ENCODE peak calls at places on chromosomes 13 and 19, in seven cellular contexts. V is transverse colon, K is stomach, Y is A549, Z is uterus, B is adrenal gland, G is breast epithelium. R is an unnamed sample.

GRCh38 chr13:43804461-43805070 is 17.8 kb upstream of the ENOX1 start:
- DNase-seq in G (no peak), K (no peak), V (no peak), Y (peak), Z (no peak), B (no peak), R (no peak)

GRCh38 chr19:48696353-48697010 is 711 bp downstream of the FUT2 start:
- DNase-seq in Z (no peak), G (no peak), K (peak), V (peak), B (no peak), Y (no peak), R (no peak)

GRCh38 chr19:48633148-48634035 is 3.8 kb downstream of the DBP start:
- DNase-seq in Z (no peak), B (peak), Y (no peak), K (no peak), V (peak), G (no peak), R (peak)

GRCh38 chr19:17590780-17591688 is 35.6 kb downstream of the COLGALT1 start:
- DNase-seq in K (no peak), V (no peak), G (no peak), Y (no peak), Z (no peak), B (no peak), R (no peak)

GRCh38 chr19:4831351-4832340 is at the start of gene TICAM1:
- DNase-seq in B (peak), K (peak), Y (peak), Z (peak), V (peak), G (peak), R (peak)

GRCh38 chr19:17348700-17349099 is 11.3 kb downstream of the GTPBP3 start:
- DNase-seq in V (no peak), G (no peak), B (peak), Y (peak), Z (peak), K (no peak), R (no peak)

GRCh38 chr19:51354742-51355148 is 11.4 kb downstream of the ETFB start:
- DNase-seq in V (no peak), K (no peak), B (no peak), G (no peak), Y (no peak), Z (no peak), R (no peak)

GRCh38 chr13:102903659-102904407 is 58.0 kb downstream of the ERCC5 start:
- DNase-seq in V (no peak), B (no peak), G (no peak), K (no peak), Z (no peak), Y (peak), R (no peak)

GRCh38 chr19:32498641-32499200 is 82.3 kb upstream of the PDCD5 start:
- DNase-seq in B (no peak), Z (no peak), V (no peak), G (no peak), K (no peak), Y (no peak), R (no peak)

GRCh38 chr13:111460548-111461444 is 140.4 kb downstream of the TEX29 start:
- DNase-seq in Z (peak), G (no peak), Y (peak), V (peak), K (no peak), B (no peak), R (peak)

GRCh38 chr13:87941244-87941643 is 270.1 kb downstream of the SLITRK5 start:
- DNase-seq in V (no peak), Y (no peak), G (no peak), Z (no peak), K (no peak), B (no peak), R (no peak)

GRCh38 chr19:2517881-2518601 is 42.1 kb downstream of the GADD45B start:
- DNase-seq in G (no peak), B (no peak), K (no peak), Y (no peak), V (no peak), Z (no peak), R (no peak)

GRCh38 chr13:36163303-36163702 is 32.1 kb upstream of the DCLK1 start:
- DNase-seq in Y (no peak), Z (no peak), V (no peak), K (no peak), G (no peak), B (no peak), R (no peak)

GRCh38 chr13:24065172-24065571 is 95.3 kb upstream of the SPATA13 start:
- DNase-seq in Y (no peak), Z (no peak), K (no peak), G (no peak), V (no peak), B (no peak), R (no peak)

GRCh38 chr19:29586401-29586800 is 19.7 kb upstream of the POP4 start:
- DNase-seq in V (no peak), K (no peak), Z (no peak), B (no peak), G (peak), Y (no peak), R (no peak)

GRCh38 chr19:1168877-1169791 is 4.9 kb downstream of the SBNO2 start:
- DNase-seq in G (no peak), Y (peak), Z (peak), V (no peak), B (peak), K (peak), R (peak)

GRCh38 chr19:16850133-16850532 is 20.9 kb downstream of the SIN3B start:
- DNase-seq in Y (no peak), V (no peak), Z (no peak), K (no peak), G (no peak), B (no peak), R (no peak)

GRCh38 chr19:48777720-48778119 is 22.4 kb downstream of the FGF21 start:
- DNase-seq in Y (no peak), V (no peak), Z (no peak), G (no peak), K (no peak), B (no peak), R (no peak)

GRCh38 chr13:21675095-21676007 is 4.5 kb downstream of the FGF9 start:
- DNase-seq in V (peak), K (peak), G (no peak), Y (no peak), Z (no peak), B (peak), R (no peak)

DNA sequence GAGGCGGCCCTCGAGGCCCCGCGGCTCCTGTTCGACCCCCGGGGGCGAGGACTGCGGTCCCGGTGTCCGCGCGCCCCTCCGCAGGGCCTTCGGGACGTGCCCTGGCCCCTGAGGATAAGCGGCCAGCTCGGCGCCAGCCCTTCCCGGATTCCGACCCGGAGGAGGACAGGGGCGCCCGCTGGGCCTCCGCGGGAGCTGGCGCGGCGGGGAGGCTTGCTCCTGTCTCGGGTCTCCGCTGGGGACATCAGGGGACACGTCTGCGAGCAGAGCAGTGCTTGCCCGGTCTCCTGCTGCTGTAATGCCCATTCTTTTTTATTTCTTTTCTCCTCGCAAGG is 828 bp downstream of the B3GLCT start:
- DNase-seq in V (peak), G (peak), Y (peak), K (peak), Z (peak), B (peak), R (no peak)
- TF ChIP-seq POLR2A in V (no peak), G (no peak), Y (no peak), K (no peak), Z (no peak), B (no peak), R (no peak)

DNA sequence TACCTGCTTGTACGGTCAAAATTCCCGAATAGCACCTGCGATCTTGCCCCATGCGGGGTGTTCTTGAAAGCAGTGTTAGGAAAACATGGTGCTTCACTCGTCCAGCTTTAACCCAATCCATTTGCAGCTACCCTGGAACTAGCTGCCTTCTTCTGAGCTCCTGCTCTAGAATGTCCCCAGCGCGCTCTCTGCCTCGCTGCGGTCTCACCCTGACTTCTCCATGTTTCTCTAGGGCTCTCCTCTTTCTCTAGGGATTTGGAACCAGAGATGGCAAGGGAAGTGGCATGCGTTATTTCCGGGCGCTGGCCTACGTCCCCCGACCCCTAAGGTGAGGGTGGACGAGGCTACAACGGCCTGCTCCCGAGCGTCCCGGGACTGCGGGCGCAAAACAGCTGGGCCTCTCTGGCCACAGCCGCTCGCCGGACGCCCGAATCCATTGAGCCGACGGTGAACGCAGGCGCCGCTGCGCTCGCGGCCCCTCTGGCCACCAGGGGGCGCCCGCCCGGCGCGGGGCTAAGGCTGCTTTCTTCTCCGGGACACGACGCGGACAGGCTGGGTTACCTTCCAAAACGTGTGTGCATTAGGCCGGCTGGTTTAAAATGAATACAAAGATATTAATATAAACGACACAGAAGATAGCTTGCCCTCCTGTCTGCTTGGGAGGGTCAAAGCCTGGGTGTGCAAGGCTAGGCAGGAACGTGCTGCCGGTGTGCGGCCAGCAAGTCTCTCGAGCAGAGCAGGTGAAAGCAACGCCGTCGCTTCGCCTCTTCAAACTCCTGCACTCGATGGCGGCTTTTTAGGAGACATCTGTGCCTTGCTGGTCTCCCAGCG is 1.8 kb upstream of the SPRY2 start:
- DNase-seq in K (peak), V (peak), G (peak), Z (peak), Y (peak), B (peak), R (peak)
- TF ChIP-seq POLR2A in K (no peak), V (peak), G (no peak), Z (peak), Y (no peak), B (peak), R (no peak)

DNA sequence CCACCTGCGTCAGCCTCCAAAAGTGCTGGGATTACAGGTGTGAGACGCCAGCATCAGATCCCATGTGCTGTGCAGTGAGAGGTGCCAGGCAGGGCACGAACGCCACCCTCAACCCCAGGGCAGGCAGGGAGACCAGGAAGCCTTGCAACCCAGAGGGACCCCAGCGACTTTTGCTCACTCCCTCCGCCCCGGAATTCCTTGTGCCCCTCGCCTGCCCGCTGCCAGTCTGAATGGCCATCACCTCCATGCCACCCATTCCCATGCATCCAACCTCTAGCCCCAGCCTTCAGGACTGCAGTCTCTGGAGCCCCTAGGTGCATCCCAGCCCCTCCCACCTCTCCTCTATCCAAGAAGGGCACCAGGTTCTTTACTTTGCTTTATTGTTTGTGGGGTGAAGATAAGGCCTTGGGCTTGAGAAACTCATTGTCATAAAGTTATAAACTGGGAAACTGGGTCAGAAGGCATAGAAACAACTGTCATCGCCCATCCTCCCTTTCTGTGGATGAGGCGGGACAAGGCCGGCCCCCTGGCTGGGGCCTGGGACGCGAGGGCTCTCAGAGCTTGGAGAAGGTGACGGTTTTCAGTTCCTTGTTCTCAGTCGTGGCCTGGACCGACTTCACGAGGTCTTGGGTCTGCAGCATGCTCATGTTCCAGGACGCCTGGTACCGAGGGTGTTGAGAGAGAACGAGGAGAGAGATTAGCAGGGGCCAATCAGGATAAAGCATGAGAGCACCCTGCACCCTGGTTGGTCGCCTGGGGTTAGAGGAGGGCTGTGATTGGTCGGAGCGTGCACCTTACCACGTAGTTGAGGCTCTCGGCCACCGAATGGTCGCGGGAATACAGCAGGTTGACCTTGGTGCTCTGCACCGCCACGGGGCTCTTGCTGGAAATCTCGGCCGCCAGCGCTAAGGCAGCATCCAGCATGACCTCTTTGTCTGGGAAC is 2.6 kb upstream of the LGALS4 start:
- DNase-seq in Z (no peak), Y (no peak), G (no peak), V (peak), K (no peak), B (no peak), R (no peak)
- TF ChIP-seq POLR2A in Z (no peak), Y (no peak), G (no peak), V (peak), K (no peak), B (no peak), R (no peak)

GRCh38 chr13:30132623-30133553 is 174.5 kb downstream of the KATNAL1 start:
- DNase-seq in K (peak), B (peak), Z (peak), G (peak), Y (peak), V (peak), R (peak)
- TF ChIP-seq POLR2A in K (no peak), B (no peak), Z (no peak), G (no peak), Y (no peak), V (no peak), R (no peak)

DNA sequence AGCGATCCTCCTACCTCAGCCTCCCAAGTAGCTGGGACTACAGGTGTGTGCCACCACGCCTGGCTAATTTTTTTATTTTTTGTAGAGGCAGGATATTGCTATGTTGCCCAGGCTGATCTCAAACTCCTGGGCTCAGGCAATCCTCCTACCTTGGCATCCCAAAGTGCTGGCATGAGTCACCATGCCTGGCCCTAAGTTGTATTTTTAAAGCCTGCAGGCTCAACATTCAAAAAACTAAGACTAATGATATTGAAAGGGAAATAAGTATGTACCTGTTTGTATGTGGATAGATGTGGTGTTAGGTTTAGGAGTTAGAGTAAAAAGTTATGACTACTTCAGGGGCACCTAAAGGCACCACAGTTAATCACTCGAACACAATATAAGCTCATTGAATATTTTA is 5.4 kb upstream of the IPO5 start:
- DNase-seq in G (no peak), Z (no peak), V (no peak), K (no peak), Y (no peak), B (no peak), R (no peak)
- TF ChIP-seq POLR2A in G (no peak), Z (no peak), V (no peak), K (no peak), Y (no peak), B (no peak), R (no peak)

GRCh38 chr13:25088562-25089221 is 7.2 kb upstream of the PABPC3 start:
- DNase-seq in Y (no peak), V (no peak), G (no peak), Z (no peak), B (no peak), K (no peak), R (no peak)
- TF ChIP-seq POLR2A in Y (no peak), V (no peak), G (no peak), Z (no peak), B (no peak), K (no peak), R (no peak)

DNA sequence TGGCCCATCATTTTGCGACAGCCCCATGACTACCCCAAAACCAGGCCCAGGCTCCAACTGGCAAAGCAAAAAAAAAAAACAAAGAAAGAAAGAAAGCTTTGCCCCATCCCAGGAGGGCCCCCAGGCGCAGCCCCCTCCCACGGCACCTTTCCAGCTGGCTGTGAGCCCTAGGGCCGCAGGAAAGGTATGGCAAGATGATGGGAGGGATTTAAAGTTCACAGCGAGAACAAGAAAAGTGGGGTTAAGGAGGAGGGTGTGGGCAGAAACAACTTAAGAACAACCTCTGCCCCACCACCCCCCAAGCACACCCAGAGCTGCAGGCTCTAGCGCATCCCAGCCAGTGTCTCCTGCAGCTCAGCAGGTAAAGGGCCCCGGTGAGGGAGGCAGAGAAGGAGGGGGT is at the start of gene CYP2F1:
- DNase-seq in K (peak), Y (no peak), B (no peak), V (no peak), G (no peak), Z (no peak), R (peak)
- TF ChIP-seq POLR2A in K (no peak), Y (no peak), B (no peak), V (no peak), G (no peak), Z (no peak), R (no peak)

GRCh38 chr19:44141191-44142013 is at the start of gene ZNF234:
- DNase-seq in V (peak), G (peak), B (peak), K (peak), Y (peak), Z (peak), R (peak)
- TF ChIP-seq POLR2A in V (peak), G (no peak), B (peak), K (no peak), Y (peak), Z (no peak), R (no peak)